ENCODE peak calls at places on chromosomes 1 and 21, in eight cellular contexts. One of them, this sample, is unnamed.

GRCh38 chr1:59316497-59317128 is 19.7 kb downstream of the FGGY start:
- DNase-seq in WTC11: no peak
- DNase-seq in suprapubic skin: no peak
- DNase-seq in heart right ventricle: no peak
- DNase-seq in heart left ventricle: no peak
- DNase-seq in PC-9: no peak
- DNase-seq in ovary: no peak
- DNase-seq in neural crest cell: no peak
- DNase-seq in this sample: no peak

GRCh38 chr1:246683521-246683920 is 40.7 kb upstream of the SCCPDH start:
- DNase-seq in heart left ventricle: no peak
- DNase-seq in neural crest cell: no peak
- DNase-seq in ovary: no peak
- DNase-seq in PC-9: no peak
- DNase-seq in heart right ventricle: no peak
- DNase-seq in WTC11: no peak
- DNase-seq in suprapubic skin: no peak
- DNase-seq in this sample: no peak

GRCh38 chr1:152861374-152861773 is 1.6 kb downstream of the LCE7A start:
- DNase-seq in WTC11: no peak
- DNase-seq in heart left ventricle: no peak
- DNase-seq in PC-9: no peak
- DNase-seq in ovary: no peak
- DNase-seq in suprapubic skin: no peak
- DNase-seq in neural crest cell: no peak
- DNase-seq in heart right ventricle: no peak
- DNase-seq in this sample: no peak

GRCh38 chr1:167454929-167455785 is 63.2 kb downstream of the CD247 start:
- DNase-seq in neural crest cell: peak; percentile 40
- DNase-seq in PC-9: peak; percentile 44
- DNase-seq in heart right ventricle: peak; percentile 70
- DNase-seq in heart left ventricle: peak; percentile 63
- DNase-seq in WTC11: peak; percentile 57
- DNase-seq in suprapubic skin: peak; percentile 87
- DNase-seq in ovary: peak; percentile 58
- DNase-seq in this sample: no peak

GRCh38 chr1:226813671-226814591 is 56.5 kb upstream of the PSEN2 start:
- DNase-seq in ovary: no peak
- DNase-seq in neural crest cell: no peak
- DNase-seq in suprapubic skin: no peak
- DNase-seq in heart left ventricle: no peak
- DNase-seq in WTC11: no peak
- DNase-seq in heart right ventricle: no peak
- DNase-seq in PC-9: no peak
- DNase-seq in this sample: no peak

GRCh38 chr1:180232521-180233043 is 2.5 kb downstream of the LHX4 start:
- DNase-seq in heart right ventricle: no peak
- DNase-seq in PC-9: no peak
- DNase-seq in ovary: no peak
- DNase-seq in neural crest cell: no peak
- DNase-seq in suprapubic skin: no peak
- DNase-seq in WTC11: no peak
- DNase-seq in heart left ventricle: no peak
- DNase-seq in this sample: no peak

GRCh38 chr1:151314137-151314875 is 12.9 kb downstream of the PI4KB start:
- DNase-seq in suprapubic skin: peak; percentile 88
- DNase-seq in ovary: peak; percentile 92
- DNase-seq in WTC11: no peak
- DNase-seq in heart right ventricle: peak; percentile 77
- DNase-seq in PC-9: peak; percentile 35
- DNase-seq in heart left ventricle: peak; percentile 87
- DNase-seq in neural crest cell: no peak
- DNase-seq in this sample: no peak

GRCh38 chr1:207024202-207025143 is 8.1 kb downstream of the C1orf116 start:
- DNase-seq in neural crest cell: no peak
- DNase-seq in PC-9: peak; percentile 47
- DNase-seq in suprapubic skin: no peak
- DNase-seq in ovary: no peak
- DNase-seq in heart right ventricle: no peak
- DNase-seq in heart left ventricle: peak; percentile 66
- DNase-seq in WTC11: no peak
- DNase-seq in this sample: no peak

GRCh38 chr1:66333463-66334232 is 200.3 kb upstream of the SGIP1 start:
- DNase-seq in neural crest cell: no peak
- DNase-seq in ovary: no peak
- DNase-seq in heart right ventricle: peak; percentile 30
- DNase-seq in suprapubic skin: no peak
- DNase-seq in PC-9: no peak
- DNase-seq in WTC11: no peak
- DNase-seq in heart left ventricle: no peak
- DNase-seq in this sample: no peak

GRCh38 chr1:57424231-57425027 is 569 bp upstream of the DAB1 start:
- DNase-seq in neural crest cell: peak; percentile 58
- DNase-seq in ovary: no peak
- DNase-seq in heart right ventricle: peak; percentile 53
- DNase-seq in PC-9: no peak
- DNase-seq in WTC11: peak; percentile 79
- DNase-seq in heart left ventricle: peak; percentile 50
- DNase-seq in suprapubic skin: no peak
- DNase-seq in this sample: peak; percentile 86

GRCh38 chr1:26533951-26534514 is 4.5 kb downstream of the RPS6KA1 start:
- DNase-seq in suprapubic skin: no peak
- DNase-seq in ovary: no peak
- DNase-seq in PC-9: no peak
- DNase-seq in heart left ventricle: no peak
- DNase-seq in neural crest cell: no peak
- DNase-seq in heart right ventricle: no peak
- DNase-seq in WTC11: no peak
- DNase-seq in this sample: no peak

GRCh38 chr1:4003846-4004505 is 103.9 kb upstream of the C1orf174 start:
- DNase-seq in heart left ventricle: no peak
- DNase-seq in PC-9: no peak
- DNase-seq in heart right ventricle: no peak
- DNase-seq in neural crest cell: no peak
- DNase-seq in suprapubic skin: no peak
- DNase-seq in WTC11: no peak
- DNase-seq in ovary: no peak
- DNase-seq in this sample: no peak

GRCh38 chr1:174191255-174191906 is 32.1 kb downstream of the RABGAP1L start:
- DNase-seq in suprapubic skin: no peak
- DNase-seq in heart right ventricle: no peak
- DNase-seq in PC-9: no peak
- DNase-seq in neural crest cell: no peak
- DNase-seq in heart left ventricle: no peak
- DNase-seq in ovary: no peak
- DNase-seq in WTC11: no peak
- DNase-seq in this sample: no peak

GRCh38 chr1:32220746-32221580 is 1.2 kb downstream of the TMEM234 start:
- DNase-seq in heart right ventricle: no peak
- DNase-seq in heart left ventricle: no peak
- DNase-seq in ovary: no peak
- DNase-seq in WTC11: no peak
- DNase-seq in PC-9: no peak
- DNase-seq in neural crest cell: no peak
- DNase-seq in suprapubic skin: no peak
- DNase-seq in this sample: no peak

GRCh38 chr1:235108876-235109275 is 19.8 kb downstream of the TOMM20 start:
- DNase-seq in heart left ventricle: no peak
- DNase-seq in suprapubic skin: no peak
- DNase-seq in heart right ventricle: no peak
- DNase-seq in PC-9: no peak
- DNase-seq in WTC11: no peak
- DNase-seq in neural crest cell: no peak
- DNase-seq in ovary: no peak
- DNase-seq in this sample: no peak

GRCh38 chr1:160206421-160207117 is 1.4 kb downstream of the PEA15 start:
- DNase-seq in suprapubic skin: peak; percentile 49
- DNase-seq in heart left ventricle: no peak
- DNase-seq in ovary: no peak
- DNase-seq in heart right ventricle: no peak
- DNase-seq in neural crest cell: no peak
- DNase-seq in PC-9: peak; percentile 53
- DNase-seq in WTC11: no peak
- DNase-seq in this sample: no peak

GRCh38 chr21:15552914-15553491 is 176.8 kb upstream of the USP25 start:
- DNase-seq in neural crest cell: no peak
- DNase-seq in PC-9: no peak
- DNase-seq in ovary: no peak
- DNase-seq in suprapubic skin: no peak
- DNase-seq in WTC11: no peak
- DNase-seq in heart right ventricle: no peak
- DNase-seq in heart left ventricle: no peak
- DNase-seq in this sample: no peak

GRCh38 chr1:213171711-213172110 is 120.7 kb downstream of the RPS6KC1 start:
- DNase-seq in neural crest cell: no peak
- DNase-seq in heart right ventricle: no peak
- DNase-seq in PC-9: no peak
- DNase-seq in suprapubic skin: no peak
- DNase-seq in WTC11: no peak
- DNase-seq in heart left ventricle: no peak
- DNase-seq in ovary: no peak
- DNase-seq in this sample: no peak

GRCh38 chr1:67853704-67854103 is 20.4 kb upstream of the GNG12 start:
- DNase-seq in suprapubic skin: no peak
- DNase-seq in heart left ventricle: peak; percentile 47
- DNase-seq in WTC11: peak; percentile 95
- DNase-seq in PC-9: peak; percentile 64
- DNase-seq in neural crest cell: peak; percentile 61
- DNase-seq in ovary: peak; percentile 86
- DNase-seq in heart right ventricle: peak; percentile 59
- DNase-seq in this sample: peak; percentile 91

GRCh38 chr1:218585565-218586184 is 240.5 kb downstream of the TGFB2 start:
- DNase-seq in suprapubic skin: no peak
- DNase-seq in PC-9: peak; percentile 91
- DNase-seq in neural crest cell: peak; percentile 48
- DNase-seq in heart right ventricle: no peak
- DNase-seq in ovary: no peak
- DNase-seq in WTC11: peak; percentile 75
- DNase-seq in heart left ventricle: no peak
- DNase-seq in this sample: peak; percentile 89

GRCh38 chr1:7648761-7649384 is 122.2 kb upstream of the VAMP3 start:
- DNase-seq in WTC11: no peak
- DNase-seq in suprapubic skin: no peak
- DNase-seq in ovary: no peak
- DNase-seq in heart left ventricle: no peak
- DNase-seq in heart right ventricle: peak; percentile 48
- DNase-seq in neural crest cell: no peak
- DNase-seq in PC-9: no peak
- DNase-seq in this sample: no peak

GRCh38 chr1:30876451-30877204 is 31.9 kb downstream of the SDC3 start:
- DNase-seq in WTC11: no peak
- DNase-seq in ovary: no peak
- DNase-seq in heart right ventricle: no peak
- DNase-seq in suprapubic skin: no peak
- DNase-seq in PC-9: no peak
- DNase-seq in neural crest cell: no peak
- DNase-seq in heart left ventricle: no peak
- DNase-seq in this sample: no peak
- TF ChIP-seq CTCF in WTC11: no peak
- TF ChIP-seq CTCF in ovary: no peak
- TF ChIP-seq CTCF in heart right ventricle: no peak
- TF ChIP-seq CTCF in suprapubic skin: no peak
- TF ChIP-seq CTCF in PC-9: no peak
- TF ChIP-seq CTCF in neural crest cell: peak; percentile 32
- TF ChIP-seq CTCF in heart left ventricle: no peak
- TF ChIP-seq CTCF in this sample: no peak

GRCh38 chr1:221983444-221983843 is 241.6 kb upstream of the DUSP10 start:
- DNase-seq in PC-9: no peak
- DNase-seq in suprapubic skin: no peak
- DNase-seq in neural crest cell: no peak
- DNase-seq in heart left ventricle: no peak
- DNase-seq in heart right ventricle: no peak
- DNase-seq in ovary: no peak
- DNase-seq in WTC11: no peak
- DNase-seq in this sample: no peak

GRCh38 chr1:221979461-221980032 is 237.7 kb upstream of the DUSP10 start:
- DNase-seq in heart right ventricle: no peak
- DNase-seq in neural crest cell: no peak
- DNase-seq in suprapubic skin: no peak
- DNase-seq in heart left ventricle: no peak
- DNase-seq in ovary: no peak
- DNase-seq in PC-9: no peak
- DNase-seq in WTC11: no peak
- DNase-seq in this sample: no peak
- TF ChIP-seq CTCF in heart right ventricle: no peak
- TF ChIP-seq CTCF in neural crest cell: peak; percentile 58
- TF ChIP-seq CTCF in suprapubic skin: no peak
- TF ChIP-seq CTCF in heart left ventricle: no peak
- TF ChIP-seq CTCF in ovary: no peak
- TF ChIP-seq CTCF in PC-9: peak; percentile 62
- TF ChIP-seq CTCF in WTC11: no peak
- TF ChIP-seq CTCF in this sample: peak; percentile 28

GRCh38 chr21:18387994-18388393 is 15.6 kb downstream of the TMPRSS15 start:
- DNase-seq in heart left ventricle: no peak
- DNase-seq in PC-9: no peak
- DNase-seq in heart right ventricle: no peak
- DNase-seq in WTC11: no peak
- DNase-seq in neural crest cell: no peak
- DNase-seq in suprapubic skin: no peak
- DNase-seq in ovary: no peak
- DNase-seq in this sample: no peak
- TF ChIP-seq CTCF in heart left ventricle: no peak
- TF ChIP-seq CTCF in PC-9: no peak
- TF ChIP-seq CTCF in heart right ventricle: no peak
- TF ChIP-seq CTCF in WTC11: no peak
- TF ChIP-seq CTCF in neural crest cell: peak; percentile 14
- TF ChIP-seq CTCF in suprapubic skin: no peak
- TF ChIP-seq CTCF in ovary: no peak
- TF ChIP-seq CTCF in this sample: peak; percentile 42

DNA sequence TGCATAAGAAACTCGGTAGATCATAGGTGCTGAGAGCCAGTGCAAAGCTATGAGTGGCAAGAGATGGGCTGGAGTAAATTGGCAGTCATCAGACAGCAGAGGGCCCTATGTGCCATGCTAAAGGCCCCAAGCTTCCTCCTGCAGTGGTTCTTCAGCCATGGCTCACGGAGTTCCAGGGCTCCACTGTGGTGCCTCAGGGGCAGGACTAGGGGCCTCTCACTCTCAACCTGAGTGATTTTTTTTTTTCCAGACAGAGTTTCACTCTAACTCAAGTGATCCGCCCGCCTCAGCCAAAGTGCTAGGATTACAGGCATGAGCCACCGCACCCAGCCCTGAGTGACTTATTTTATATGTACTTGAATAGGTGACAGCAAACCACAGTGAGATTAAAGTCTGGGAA is 10.4 kb upstream of the GJA8 start:
- DNase-seq in heart right ventricle: no peak
- DNase-seq in heart left ventricle: no peak
- DNase-seq in WTC11: peak; percentile 37
- DNase-seq in suprapubic skin: no peak
- DNase-seq in neural crest cell: no peak
- DNase-seq in ovary: no peak
- DNase-seq in PC-9: no peak
- DNase-seq in this sample: no peak
- TF ChIP-seq CTCF in heart right ventricle: no peak
- TF ChIP-seq CTCF in heart left ventricle: no peak
- TF ChIP-seq CTCF in WTC11: no peak
- TF ChIP-seq CTCF in suprapubic skin: no peak
- TF ChIP-seq CTCF in neural crest cell: no peak
- TF ChIP-seq CTCF in ovary: no peak
- TF ChIP-seq CTCF in PC-9: no peak
- TF ChIP-seq CTCF in this sample: no peak

This sample was measured in osteocyte.